ENCODE peak calls at places on chromosomes 3 and 15, in nine cellular contexts. X is GM23248, A is hepatocyte, C is HCT116, N is OCI-LY7, O is PC-3, U is SK-N-SH, R is GM23338, I is MM.1S. G is an unnamed sample.

GRCh38 chr15:80418892-80419537 is 14.8 kb downstream of the ARNT2 start:
- DNase-seq in X (peak; percentile 83), N (peak; percentile 38), U (peak; percentile 45), A (peak; percentile 72), I (peak; percentile 48), O (peak; percentile 61), C (peak; percentile 34), R (peak; percentile 88), G (peak; percentile 69)

GRCh38 chr3:95705786-95706418 is 1108.5 kb upstream of the EPHA6 start:
- DNase-seq in C (no peak), N (no peak), U (no peak), X (no peak), A (no peak), O (no peak), R (no peak), I (peak; percentile 26), G (no peak)

GRCh38 chr3:188546835-188547670 is 393.1 kb downstream of the LPP start:
- DNase-seq in N (no peak), A (peak; percentile 27), I (no peak), C (no peak), U (no peak), R (no peak), X (peak; percentile 29), O (peak; percentile 82), G (no peak)

GRCh38 chr3:121941592-121941991 is 47.4 kb downstream of the SLC15A2 start:
- DNase-seq in C (no peak), A (no peak), I (no peak), U (no peak), O (no peak), R (no peak), X (no peak), N (no peak), G (no peak)

GRCh38 chr15:59237119-59237853 is 30.6 kb downstream of the LDHAL6B start:
- DNase-seq in I (peak; percentile 61), U (no peak), A (no peak), O (no peak), C (no peak), R (no peak), N (peak; percentile 11), X (peak; percentile 21), G (no peak)

GRCh38 chr3:51360806-51361205 is 24.3 kb upstream of the MANF start:
- DNase-seq in N (no peak), R (no peak), X (no peak), O (no peak), U (no peak), I (no peak), A (no peak), C (no peak), G (no peak)

GRCh38 chr3:14630404-14631100 is 21.0 kb upstream of the CCDC174 start:
- DNase-seq in X (no peak), C (no peak), R (no peak), O (no peak), A (no peak), I (no peak), U (no peak), N (no peak), G (no peak)

GRCh38 chr3:124639406-124640237 is 90.6 kb upstream of the UMPS start:
- DNase-seq in U (no peak), R (no peak), I (no peak), X (no peak), N (no peak), O (no peak), C (no peak), A (peak; percentile 43), G (no peak)

GRCh38 chr15:91263632-91264477 is 163.8 kb downstream of the SV2B start:
- DNase-seq in I (no peak), C (no peak), X (peak; percentile 25), R (no peak), O (no peak), N (no peak), U (no peak), A (no peak), G (no peak)

GRCh38 chr3:126119008-126119675 is 35.2 kb upstream of the SLC41A3 start:
- DNase-seq in I (no peak), C (no peak), R (no peak), X (no peak), A (no peak), U (no peak), N (no peak), O (peak; percentile 63), G (no peak)

GRCh38 chr15:99110581-99111320 is 5.9 kb downstream of the SYNM start:
- DNase-seq in N (no peak), C (no peak), I (no peak), O (no peak), U (no peak), R (no peak), X (peak; percentile 31), A (no peak), G (no peak)

GRCh38 chr3:139317215-139317614 is 26.6 kb upstream of the MRPS22 start:
- DNase-seq in U (no peak), N (no peak), X (no peak), O (no peak), A (no peak), C (no peak), R (no peak), I (no peak), G (no peak)
- TF ChIP-seq EZH2phosphoT487 in U (no peak), N (no peak), X (no peak), O (no peak), A (no peak), C (no peak), R (no peak), I (no peak), G (no peak)

GRCh38 chr15:47422901-47423300 is 294.4 kb upstream of the SEMA6D start:
- DNase-seq in X (peak; percentile 25), N (no peak), C (no peak), O (peak; percentile 19), A (no peak), R (no peak), I (no peak), U (no peak), G (no peak)
- TF ChIP-seq EZH2phosphoT487 in X (no peak), N (no peak), C (no peak), O (no peak), A (no peak), R (no peak), I (no peak), U (no peak), G (no peak)

DNA sequence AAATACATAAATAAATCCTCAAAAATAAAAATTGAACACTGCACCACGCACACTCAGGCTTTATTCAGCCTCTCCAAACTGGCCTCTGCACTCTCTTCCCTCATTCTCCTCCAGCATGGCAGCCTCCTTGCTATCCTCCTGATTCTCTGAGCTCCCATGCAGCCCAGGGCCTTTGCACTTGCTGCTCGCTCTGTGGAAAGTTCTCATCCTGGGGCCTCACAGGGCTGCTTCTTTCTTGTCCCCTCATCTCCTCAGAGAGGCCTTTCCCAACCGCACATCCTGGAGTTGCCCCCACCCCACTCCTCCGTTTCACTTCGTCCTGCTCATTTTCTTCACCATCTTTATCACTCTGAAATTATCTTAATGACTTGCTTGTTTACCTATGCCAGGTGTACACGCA is 123.0 kb downstream of the SHQ1 start:
- DNase-seq in I (no peak), R (no peak), O (no peak), N (no peak), U (no peak), C (no peak), A (no peak), X (no peak), G (no peak)
- TF ChIP-seq EZH2phosphoT487 in I (no peak), R (no peak), O (no peak), N (no peak), U (no peak), C (no peak), A (no peak), X (no peak), G (no peak)

GRCh38 chr3:112583105-112583504 is 21.3 kb downstream of the SLC35A5 start:
- DNase-seq in N (no peak), U (no peak), C (no peak), O (no peak), I (no peak), A (no peak), R (no peak), X (no peak), G (no peak)

GRCh38 chr3:112582242-112582874 is 20.5 kb downstream of the SLC35A5 start:
- DNase-seq in R (peak; percentile 60), C (peak; percentile 34), O (peak; percentile 73), I (peak; percentile 48), X (peak; percentile 78), A (peak; percentile 65), U (peak; percentile 14), N (peak; percentile 36), G (peak; percentile 45)

GRCh38 chr3:112579697-112580096 is 17.9 kb downstream of the SLC35A5 start:
- DNase-seq in X (peak; percentile 83), R (no peak), C (no peak), U (no peak), I (no peak), N (no peak), A (no peak), O (no peak), G (no peak)

GRCh38 chr3:112579232-112579631 is 17.4 kb downstream of the SLC35A5 start:
- DNase-seq in A (no peak), X (no peak), U (no peak), R (no peak), C (no peak), O (no peak), I (no peak), N (peak; percentile 9), G (no peak)
- TF ChIP-seq EZH2phosphoT487 in A (no peak), X (no peak), U (no peak), R (no peak), C (no peak), O (no peak), I (no peak), N (no peak), G (no peak)

GRCh38 chr3:108088146-108088545 is 2.7 kb downstream of the CD47 start:
- DNase-seq in U (no peak), A (no peak), I (no peak), O (peak; percentile 21), R (no peak), X (peak; percentile 49), C (no peak), N (peak; percentile 16), G (no peak)

GRCh38 chr3:108086653-108087052 is 4.2 kb downstream of the CD47 start:
- DNase-seq in R (no peak), C (no peak), O (no peak), A (no peak), X (no peak), I (no peak), N (no peak), U (no peak), G (no peak)

GRCh38 chr3:108088697-108089096 is 2.1 kb downstream of the CD47 start:
- DNase-seq in U (no peak), C (no peak), R (no peak), N (peak; percentile 41), O (peak; percentile 32), I (peak; percentile 75), A (no peak), X (peak; percentile 50), G (no peak)

GRCh38 chr3:108089544-108089943 is 1.3 kb downstream of the CD47 start:
- DNase-seq in I (peak; percentile 17), X (peak; percentile 39), O (peak; percentile 29), R (peak; percentile 10), U (no peak), C (no peak), A (no peak), N (peak; percentile 14), G (no peak)

GRCh38 chr3:108085821-108086350 is 4.9 kb downstream of the CD47 start:
- DNase-seq in X (no peak), I (no peak), U (no peak), C (no peak), O (no peak), A (no peak), R (no peak), N (no peak), G (no peak)
- TF ChIP-seq EZH2phosphoT487 in X (no peak), I (no peak), U (no peak), C (no peak), O (no peak), A (no peak), R (no peak), N (no peak), G (no peak)

GRCh38 chr3:24157106-24157505 is 212.0 kb downstream of the NR1D2 start:
- DNase-seq in X (no peak), N (no peak), R (no peak), A (no peak), C (no peak), O (no peak), U (no peak), I (no peak), G (peak; percentile 12)
- TF ChIP-seq EZH2phosphoT487 in X (no peak), N (no peak), R (no peak), A (no peak), C (no peak), O (no peak), U (no peak), I (no peak), G (no peak)

G was measured in neural progenitor cell.